ENCODE peak calls at places on chromosomes 7 and 10, in eight cellular contexts. F, P, L, Y, E, K, J and N are unnamed samples.

GRCh38 chr10:44011603-44011981 is 362.9 kb upstream of the ZNF32 start:
- DNase-seq in J (no peak), L (no peak), K (no peak), Y (no peak), F (no peak), E (no peak), P (no peak), N (no peak)

GRCh38 chr10:49735161-49735560 is 27.0 kb downstream of the OGDHL start:
- DNase-seq in F (no peak), J (no peak), L (no peak), Y (no peak), K (no peak), P (no peak), E (no peak), N (no peak)

GRCh38 chr10:132096223-132096622 is 30.5 kb downstream of the JAKMIP3 start:
- DNase-seq in K (no peak), E (no peak), Y (no peak), L (no peak), J (no peak), F (peak; percentile 60), P (no peak), N (no peak)

GRCh38 chr10:100598166-100598565 is 62.4 kb downstream of the HIF1AN start:
- DNase-seq in Y (no peak), J (no peak), F (no peak), P (no peak), K (no peak), E (no peak), L (no peak), N (no peak)

GRCh38 chr7:68224041-68224534 is 1227.5 kb downstream of the TYW1 start:
- DNase-seq in Y (no peak), E (no peak), J (no peak), K (no peak), L (no peak), P (no peak), F (no peak), N (no peak)

GRCh38 chr7:5625938-5626337 is 155.5 kb downstream of the RNF216 start:
- DNase-seq in K (peak; percentile 21), L (no peak), E (no peak), F (no peak), J (no peak), P (no peak), Y (no peak), N (no peak)

GRCh38 chr7:123191132-123191531 is 8.6 kb downstream of the SLC13A1 start:
- DNase-seq in K (no peak), L (no peak), F (peak; percentile 68), Y (no peak), P (no peak), J (no peak), E (no peak), N (no peak)

GRCh38 chr7:90271753-90272152 is 26.8 kb downstream of the CFAP69 start:
- DNase-seq in K (no peak), P (no peak), E (no peak), Y (no peak), L (no peak), F (peak; percentile 59), J (no peak), N (no peak)

GRCh38 chr7:20393021-20394015 is 62.6 kb downstream of the ITGB8 start:
- DNase-seq in J (no peak), Y (no peak), E (no peak), K (no peak), P (no peak), L (no peak), F (no peak), N (no peak)

GRCh38 chr7:113086431-113086888 is at the start of gene GPR85:
- DNase-seq in F (no peak), P (peak; percentile 83), L (no peak), J (no peak), K (peak; percentile 73), Y (no peak), E (peak; percentile 47), N (no peak)

GRCh38 chr7:134695321-134695860 is 48.7 kb downstream of the BPGM start:
- DNase-seq in L (no peak), J (no peak), K (no peak), P (no peak), E (no peak), Y (no peak), F (no peak), N (no peak)

GRCh38 chr7:37248396-37248836 is 200.2 kb downstream of the ELMO1 start:
- DNase-seq in L (no peak), E (no peak), Y (no peak), J (no peak), F (no peak), P (peak; percentile 53), K (no peak), N (no peak)

GRCh38 chr7:35260254-35260653 is 6.4 kb upstream of the TBX20 start:
- DNase-seq in J (no peak), F (no peak), Y (no peak), P (no peak), E (no peak), L (no peak), K (no peak), N (no peak)

GRCh38 chr7:45230083-45230482 is 72.5 kb downstream of the RAMP3 start:
- DNase-seq in L (no peak), Y (no peak), P (no peak), E (no peak), F (no peak), K (no peak), J (no peak), N (no peak)

GRCh38 chr10:79268100-79268670 is 79.1 kb upstream of the PPIF start:
- DNase-seq in L (no peak), K (no peak), E (no peak), J (no peak), P (no peak), F (no peak), Y (no peak), N (no peak)

GRCh38 chr10:111206521-111206920 is 129.7 kb downstream of the ADRA2A start:
- DNase-seq in Y (no peak), J (no peak), L (no peak), E (no peak), P (no peak), K (no peak), F (no peak), N (no peak)

GRCh38 chr7:117827861-117828260 is 45.4 kb downstream of the CTTNBP2 start:
- DNase-seq in J (no peak), F (no peak), L (no peak), E (no peak), Y (no peak), P (no peak), K (no peak), N (no peak)

GRCh38 chr7:122949186-122949585 is 46.3 kb downstream of the TAS2R16 start:
- DNase-seq in F (no peak), E (no peak), K (no peak), L (no peak), Y (no peak), J (no peak), P (no peak), N (no peak)

GRCh38 chr10:112721080-112721698 is 228.9 kb upstream of the TCF7L2 start:
- DNase-seq in F (peak; percentile 31), P (no peak), J (no peak), K (no peak), L (no peak), E (no peak), Y (no peak), N (no peak)

GRCh38 chr10:69505636-69506318 is 54.5 kb downstream of the TSPAN15 start:
- DNase-seq in P (no peak), Y (no peak), F (no peak), K (no peak), E (no peak), J (no peak), L (no peak), N (no peak)

GRCh38 chr10:130885021-130885655 is 426.4 kb downstream of the TCERG1L start:
- DNase-seq in F (no peak), Y (no peak), K (no peak), L (no peak), E (no peak), P (no peak), J (no peak), N (no peak)

GRCh38 chr7:82122290-82122689 is 321.3 kb downstream of the CACNA2D1 start:
- DNase-seq in P (no peak), K (no peak), L (no peak), F (no peak), J (no peak), Y (no peak), E (no peak), N (no peak)

GRCh38 chr7:158109364-158110033 is 478.1 kb downstream of the PTPRN2 start:
- DNase-seq in P (no peak), J (no peak), K (no peak), Y (no peak), E (no peak), F (no peak), L (no peak), N (no peak)

GRCh38 chr10:86393858-86394472 is 27.4 kb upstream of the GRID1 start:
- DNase-seq in E (no peak), Y (no peak), F (no peak), J (no peak), P (peak; percentile 10), L (no peak), K (no peak), N (no peak)

GRCh38 chr10:123885406-123886164 is 6.0 kb downstream of the CPXM2 start:
- DNase-seq in P (peak; percentile 79), J (no peak), F (no peak), L (no peak), Y (no peak), K (peak; percentile 74), E (no peak), N (no peak)

GRCh38 chr7:122199171-122199570 is 55.1 kb upstream of the AASS start:
- DNase-seq in P (no peak), J (no peak), L (no peak), E (no peak), Y (no peak), K (no peak), F (no peak), N (no peak)

GRCh38 chr7:105352018-105352612 is 36.6 kb downstream of the SRPK2 start:
- DNase-seq in J (peak; percentile 45), Y (peak; percentile 49), F (no peak), E (no peak), L (peak; percentile 33), K (peak; percentile 85), P (peak; percentile 94), N (peak; percentile 40)

GRCh38 chr7:5393748-5394147 is 29.9 kb downstream of the TNRC18 start:
- DNase-seq in F (no peak), K (no peak), E (no peak), Y (no peak), J (no peak), L (no peak), P (no peak), N (no peak)

GRCh38 chr7:23622469-23622868 is 25.3 kb downstream of the CCDC126 start:
- DNase-seq in E (no peak), L (no peak), F (peak; percentile 21), P (no peak), J (no peak), K (no peak), Y (no peak), N (no peak)

GRCh38 chr7:159005618-159006017 is 139.0 kb downstream of the VIPR2 start:
- DNase-seq in P (peak; percentile 17), E (no peak), L (no peak), F (no peak), J (no peak), Y (no peak), K (no peak), N (no peak)

GRCh38 chr7:112204072-112204775 is 2.0 kb downstream of the DOCK4 start:
- DNase-seq in Y (no peak), L (no peak), F (no peak), E (no peak), P (peak; percentile 39), J (no peak), K (no peak), N (no peak)

GRCh38 chr7:117800841-117801240 is 72.4 kb downstream of the CTTNBP2 start:
- DNase-seq in J (no peak), P (no peak), K (no peak), L (no peak), E (no peak), F (no peak), Y (no peak), N (no peak)

GRCh38 chr7:38222481-38223096 is 44.5 kb downstream of the STARD3NL start:
- DNase-seq in K (no peak), P (no peak), L (no peak), E (peak; percentile 2), Y (no peak), J (no peak), F (peak; percentile 51), N (no peak)

GRCh38 chr10:47282005-47282656 is 17.9 kb upstream of the GDF10 start:
- DNase-seq in J (no peak), K (no peak), L (no peak), F (no peak), E (no peak), P (no peak), Y (no peak), N (no peak)